ENCODE peak calls at places on chromosomes 4 and X, in eight cellular contexts. V, Y, J, T, B, H, Z and M are unnamed samples.

GRCh38 chr4:3041192-3042142 is 32.9 kb downstream of the HTT-AS start:
- DNase-seq in V (no peak), Y (no peak), J (peak), T (peak), B (no peak), H (peak), Z (no peak), M (peak)

GRCh38 chrX:150258463-150259430 is 104.4 kb upstream of the MAMLD1 start:
- DNase-seq in V (no peak), Y (no peak), J (peak), T (no peak), B (no peak), H (no peak), Z (no peak), M (peak)

GRCh38 chr4:3529363-3529762 is 2.9 kb downstream of the LRPAP1 start:
- DNase-seq in V (no peak), Y (no peak), J (no peak), T (no peak), B (no peak), H (no peak), Z (no peak), M (no peak)

GRCh38 chrX:103793541-103793932 is 16.9 kb downstream of the PLP1 start:
- DNase-seq in V (no peak), Y (no peak), J (no peak), T (no peak), B (no peak), H (no peak), Z (no peak), M (no peak)

GRCh38 chrX:56759736-56760409 is 30.8 kb downstream of the NBDY start:
- DNase-seq in V (no peak), Y (no peak), J (no peak), T (no peak), B (no peak), H (no peak), Z (no peak), M (no peak)

GRCh38 chrX:44282753-44283152 is 60.7 kb downstream of the EFHC2 start:
- DNase-seq in V (peak), Y (no peak), J (no peak), T (no peak), B (no peak), H (no peak), Z (no peak), M (no peak)

GRCh38 chrX:69506617-69507499 is 2.7 kb downstream of the NALF2 start:
- DNase-seq in V (no peak), Y (no peak), J (peak), T (no peak), B (no peak), H (peak), Z (no peak), M (no peak)

GRCh38 chr4:125689839-125690238 is 375.1 kb downstream of the FAT4 start:
- DNase-seq in V (no peak), Y (no peak), J (no peak), T (no peak), B (no peak), H (peak), Z (no peak), M (no peak)

GRCh38 chr4:101279377-101279871 is 67.9 kb downstream of the PPP3CA start:
- DNase-seq in V (no peak), Y (no peak), J (peak), T (no peak), B (peak), H (peak), Z (no peak), M (peak)

GRCh38 chrX:45515262-45516215 is 314.9 kb upstream of the DIPK2B start:
- DNase-seq in V (peak), Y (no peak), J (peak), T (peak), B (peak), H (peak), Z (no peak), M (peak)

GRCh38 chr4:21692211-21692610 is 256.4 kb downstream of the KCNIP4 start:
- DNase-seq in V (no peak), Y (no peak), J (no peak), T (no peak), B (no peak), H (no peak), Z (no peak), M (no peak)